ENCODE peak calls at places on chromosomes 3 and 15, in seven cellular contexts. One of them, this sample, is unnamed.

GRCh38 chr3:190338717-190339116 is 16.5 kb upstream of the CLDN1 start:
- DNase-seq in neural progenitor cell: no peak
- DNase-seq in A549: peak
- DNase-seq in K562: no peak
- DNase-seq in PC-9: peak
- DNase-seq in fibroblast of lung: peak
- DNase-seq in IMR-90: peak
- DNase-seq in this sample: no peak

GRCh38 chr3:15339786-15340215 is 7.4 kb upstream of the SH3BP5 start:
- DNase-seq in PC-9: peak
- DNase-seq in fibroblast of lung: peak
- DNase-seq in A549: peak
- DNase-seq in neural progenitor cell: no peak
- DNase-seq in IMR-90: peak
- DNase-seq in K562: peak
- DNase-seq in this sample: peak

GRCh38 chr3:188270423-188270972 is 116.5 kb downstream of the LPP start:
- DNase-seq in K562: no peak
- DNase-seq in IMR-90: peak
- DNase-seq in PC-9: peak
- DNase-seq in fibroblast of lung: peak
- DNase-seq in neural progenitor cell: no peak
- DNase-seq in A549: peak
- DNase-seq in this sample: peak

GRCh38 chr15:70047386-70048195 is 50.1 kb downstream of the TLE3 start:
- DNase-seq in K562: no peak
- DNase-seq in neural progenitor cell: no peak
- DNase-seq in A549: no peak
- DNase-seq in IMR-90: peak
- DNase-seq in fibroblast of lung: peak
- DNase-seq in PC-9: no peak
- DNase-seq in this sample: peak

GRCh38 chr3:127152676-127153505 is 40.0 kb upstream of the PRR23E start:
- DNase-seq in PC-9: no peak
- DNase-seq in fibroblast of lung: no peak
- DNase-seq in A549: no peak
- DNase-seq in neural progenitor cell: no peak
- DNase-seq in K562: no peak
- DNase-seq in IMR-90: no peak
- DNase-seq in this sample: no peak

GRCh38 chr15:67421105-67421504 is 99.8 kb upstream of the C15orf61 start:
- DNase-seq in A549: no peak
- DNase-seq in neural progenitor cell: no peak
- DNase-seq in fibroblast of lung: no peak
- DNase-seq in K562: no peak
- DNase-seq in PC-9: no peak
- DNase-seq in IMR-90: no peak
- DNase-seq in this sample: no peak

GRCh38 chr3:159480046-159480445 is 508.6 kb upstream of the IL12A start:
- DNase-seq in K562: no peak
- DNase-seq in IMR-90: no peak
- DNase-seq in A549: no peak
- DNase-seq in PC-9: no peak
- DNase-seq in neural progenitor cell: no peak
- DNase-seq in fibroblast of lung: peak
- DNase-seq in this sample: peak

GRCh38 chr3:46214751-46215352 is 6.7 kb upstream of the CCR1 start:
- DNase-seq in neural progenitor cell: peak
- DNase-seq in K562: peak
- DNase-seq in fibroblast of lung: no peak
- DNase-seq in IMR-90: no peak
- DNase-seq in PC-9: peak
- DNase-seq in A549: peak
- DNase-seq in this sample: no peak

GRCh38 chr3:112043621-112044201 is 9.2 kb downstream of the TMPRSS7 start:
- DNase-seq in PC-9: peak
- DNase-seq in K562: peak
- DNase-seq in IMR-90: peak
- DNase-seq in A549: peak
- DNase-seq in fibroblast of lung: peak
- DNase-seq in neural progenitor cell: peak
- DNase-seq in this sample: peak

DNA sequence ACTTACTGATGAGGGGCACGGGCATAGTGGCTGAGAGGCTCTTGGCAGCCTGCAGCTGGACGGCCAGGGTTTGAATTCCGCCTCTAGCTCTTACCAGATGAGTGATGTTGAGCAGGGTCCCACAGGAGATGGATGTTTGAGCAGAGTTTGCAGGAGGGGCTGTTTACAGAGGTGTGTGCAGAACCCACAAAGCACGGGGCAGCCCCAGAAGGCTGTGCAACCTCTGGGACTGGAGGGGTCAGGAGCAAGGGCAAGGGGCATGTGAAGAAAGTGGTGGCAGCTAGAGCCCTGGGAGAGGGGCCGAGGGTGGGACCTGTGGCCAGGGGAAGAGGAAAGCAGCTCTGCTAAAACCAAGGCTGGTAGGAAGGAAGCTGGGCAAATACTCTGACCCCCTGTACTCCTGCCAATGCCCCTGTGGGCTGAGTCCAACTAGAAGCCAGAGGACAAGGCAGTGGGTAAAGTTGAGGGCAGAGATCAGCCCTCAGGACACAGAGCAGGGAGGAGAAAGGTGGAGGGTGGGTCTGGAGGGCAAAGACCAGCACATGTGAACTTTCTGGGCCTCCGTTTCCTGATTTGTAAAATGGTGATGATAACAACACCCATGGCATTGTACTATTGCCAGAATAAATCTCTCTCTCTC is 53.9 kb upstream of the ITGA11 start:
- DNase-seq in fibroblast of lung: no peak
- DNase-seq in IMR-90: no peak
- DNase-seq in neural progenitor cell: no peak
- DNase-seq in K562: no peak
- DNase-seq in A549: no peak
- DNase-seq in PC-9: no peak
- DNase-seq in this sample: no peak
- H3K4me2 ChIP-seq in fibroblast of lung: no peak
- H3K4me2 ChIP-seq in IMR-90: no peak
- H3K4me2 ChIP-seq in neural progenitor cell: no peak
- H3K4me2 ChIP-seq in K562: no peak
- H3K4me2 ChIP-seq in A549: no peak
- H3K4me2 ChIP-seq in PC-9: no peak
- H3K4me2 ChIP-seq in this sample: peak

GRCh38 chr15:31461911-31462480 is 135.4 kb downstream of the KLF13 start:
- DNase-seq in PC-9: no peak
- DNase-seq in IMR-90: no peak
- DNase-seq in fibroblast of lung: no peak
- DNase-seq in A549: no peak
- DNase-seq in K562: no peak
- DNase-seq in neural progenitor cell: no peak
- DNase-seq in this sample: no peak
- H3K4me3 ChIP-seq in PC-9: no peak
- H3K4me3 ChIP-seq in IMR-90: no peak
- H3K4me3 ChIP-seq in fibroblast of lung: no peak
- H3K4me3 ChIP-seq in A549: no peak
- H3K4me3 ChIP-seq in K562: no peak
- H3K4me3 ChIP-seq in neural progenitor cell: no peak
- H3K4me3 ChIP-seq in this sample: no peak

GRCh38 chr15:26868029-26868685 is 1.3 kb downstream of the GABRA5 start:
- DNase-seq in K562: no peak
- DNase-seq in fibroblast of lung: no peak
- DNase-seq in A549: no peak
- DNase-seq in neural progenitor cell: no peak
- DNase-seq in PC-9: no peak
- DNase-seq in IMR-90: no peak
- DNase-seq in this sample: no peak

GRCh38 chr15:26864664-26865191 is 2.1 kb upstream of the GABRA5 start:
- DNase-seq in neural progenitor cell: peak
- DNase-seq in PC-9: no peak
- DNase-seq in K562: peak
- DNase-seq in IMR-90: peak
- DNase-seq in fibroblast of lung: peak
- DNase-seq in A549: peak
- DNase-seq in this sample: peak

GRCh38 chr15:26867199-26868007 is 541 bp downstream of the GABRA5 start:
- DNase-seq in IMR-90: no peak
- DNase-seq in K562: no peak
- DNase-seq in neural progenitor cell: peak
- DNase-seq in PC-9: no peak
- DNase-seq in fibroblast of lung: no peak
- DNase-seq in A549: peak
- DNase-seq in this sample: no peak

GRCh38 chr15:26869628-26870027 is 2.8 kb downstream of the GABRA5 start:
- DNase-seq in IMR-90: no peak
- DNase-seq in fibroblast of lung: no peak
- DNase-seq in PC-9: no peak
- DNase-seq in neural progenitor cell: no peak
- DNase-seq in K562: no peak
- DNase-seq in A549: no peak
- DNase-seq in this sample: no peak

GRCh38 chr15:26866298-26867198 is at the start of gene GABRA5:
- DNase-seq in PC-9: no peak
- DNase-seq in IMR-90: peak
- DNase-seq in A549: peak
- DNase-seq in K562: no peak
- DNase-seq in fibroblast of lung: peak
- DNase-seq in neural progenitor cell: peak
- DNase-seq in this sample: peak
- TF ChIP-seq CTCF in PC-9: no peak
- TF ChIP-seq CTCF in IMR-90: peak
- TF ChIP-seq CTCF in A549: peak
- TF ChIP-seq CTCF in K562: peak
- TF ChIP-seq CTCF in fibroblast of lung: peak
- TF ChIP-seq CTCF in neural progenitor cell: peak
- TF ChIP-seq CTCF in this sample: peak

DNA sequence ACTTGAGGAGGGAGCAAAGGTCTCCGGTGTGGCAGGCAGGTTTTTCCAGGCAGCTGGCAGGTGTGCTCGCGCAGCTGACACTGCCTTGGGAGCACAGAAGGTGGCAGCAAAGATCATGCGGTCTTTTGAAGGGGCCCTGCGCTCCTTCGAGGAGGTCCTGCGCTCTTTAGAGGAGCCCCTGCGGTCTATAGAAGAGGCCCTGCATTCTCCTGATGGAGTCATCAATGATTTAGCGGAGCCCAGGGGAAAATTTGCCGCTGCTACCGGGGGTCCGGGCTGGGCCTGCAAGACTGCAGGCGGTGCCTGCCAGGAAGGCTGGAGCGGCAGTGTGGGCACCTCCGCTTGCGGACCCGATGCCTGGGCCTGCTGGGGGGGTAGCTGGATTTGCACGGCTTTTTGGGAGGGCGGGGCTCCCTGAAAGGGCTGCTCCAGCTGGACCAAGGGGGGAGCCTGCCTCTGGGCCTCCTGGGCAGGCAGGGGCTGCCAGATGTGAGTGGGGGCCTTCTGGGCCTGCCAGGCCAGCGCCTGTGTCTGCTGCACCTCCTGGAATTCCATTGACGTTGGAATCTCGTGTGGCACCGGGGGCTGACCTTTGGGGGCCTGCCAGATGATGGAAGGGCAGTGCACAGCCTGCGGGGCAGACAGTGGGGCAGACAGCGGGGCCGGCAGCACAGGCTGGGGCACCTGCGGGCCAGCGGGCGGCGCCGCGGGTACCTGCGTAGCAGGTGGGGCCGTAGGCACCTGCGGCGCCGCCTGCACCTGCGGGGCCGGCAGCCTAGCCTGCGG is 2.1 kb downstream of the MAGEL2 start:
- DNase-seq in PC-9: no peak
- DNase-seq in neural progenitor cell: peak
- DNase-seq in A549: no peak
- DNase-seq in IMR-90: no peak
- DNase-seq in K562: peak
- DNase-seq in fibroblast of lung: no peak
- DNase-seq in this sample: no peak
- H3K4me2 ChIP-seq in PC-9: no peak
- H3K4me2 ChIP-seq in neural progenitor cell: peak
- H3K4me2 ChIP-seq in A549: no peak
- H3K4me2 ChIP-seq in IMR-90: no peak
- H3K4me2 ChIP-seq in K562: no peak
- H3K4me2 ChIP-seq in fibroblast of lung: no peak
- H3K4me2 ChIP-seq in this sample: no peak

GRCh38 chr15:92653836-92654524 is 1.6 kb downstream of the FAM174B start:
- DNase-seq in neural progenitor cell: peak
- DNase-seq in PC-9: peak
- DNase-seq in IMR-90: no peak
- DNase-seq in A549: peak
- DNase-seq in fibroblast of lung: peak
- DNase-seq in K562: no peak
- DNase-seq in this sample: no peak

GRCh38 chr15:92654662-92655061 is 913 bp downstream of the FAM174B start:
- DNase-seq in neural progenitor cell: no peak
- DNase-seq in PC-9: no peak
- DNase-seq in fibroblast of lung: no peak
- DNase-seq in A549: no peak
- DNase-seq in K562: no peak
- DNase-seq in IMR-90: no peak
- DNase-seq in this sample: no peak

GRCh38 chr15:92657486-92657885 is 1.9 kb upstream of the FAM174B start:
- DNase-seq in K562: no peak
- DNase-seq in IMR-90: no peak
- DNase-seq in A549: no peak
- DNase-seq in PC-9: no peak
- DNase-seq in neural progenitor cell: no peak
- DNase-seq in fibroblast of lung: no peak
- DNase-seq in this sample: no peak

GRCh38 chr15:92655178-92655995 is at the start of gene FAM174B:
- DNase-seq in neural progenitor cell: peak
- DNase-seq in fibroblast of lung: peak
- DNase-seq in PC-9: no peak
- DNase-seq in K562: no peak
- DNase-seq in A549: peak
- DNase-seq in IMR-90: no peak
- DNase-seq in this sample: peak

DNA sequence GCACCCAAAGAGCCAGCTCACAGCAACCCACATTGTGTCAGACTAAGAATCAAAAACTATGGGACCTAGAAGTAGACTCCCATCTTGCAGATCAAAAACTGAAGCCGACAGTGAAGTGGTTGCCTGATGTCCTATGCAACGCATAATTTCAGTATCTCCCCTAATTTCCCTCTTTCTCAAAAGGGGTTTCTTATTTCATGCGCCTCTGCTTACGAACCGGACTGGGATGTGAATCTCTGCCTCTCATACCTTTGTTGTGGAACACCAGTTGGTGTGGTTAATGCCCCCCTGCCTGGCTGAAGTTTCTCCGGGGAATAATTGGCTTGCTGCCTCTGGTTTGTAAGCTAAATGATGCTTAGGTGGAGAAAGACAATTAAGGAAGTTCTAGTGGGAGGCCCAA is 514 bp upstream of the FAM174B start:
- DNase-seq in A549: no peak
- DNase-seq in fibroblast of lung: no peak
- DNase-seq in IMR-90: no peak
- DNase-seq in PC-9: no peak
- DNase-seq in neural progenitor cell: peak
- DNase-seq in K562: no peak
- DNase-seq in this sample: no peak
- H3K4me3 ChIP-seq in A549: peak
- H3K4me3 ChIP-seq in fibroblast of lung: no peak
- H3K4me3 ChIP-seq in IMR-90: no peak
- H3K4me3 ChIP-seq in PC-9: peak
- H3K4me3 ChIP-seq in neural progenitor cell: peak
- H3K4me3 ChIP-seq in K562: no peak
- H3K4me3 ChIP-seq in this sample: peak

This sample was measured in astrocyte.